ENCODE peak calls at places on chromosomes 16 and 17, in five cellular contexts. I is GM12878, Z is cardiac muscle cell, F is aorta, N is right cardiac atrium. W is an unnamed sample. For H3K9me3, the result is how much of the 10 kb centered on the place peaks cover.

GRCh38 chr16:12356622-12357365 is 380.3 kb downstream of the SNX29 start:
- DNase-seq in I (no peak), Z (no peak), F (no peak), N (no peak), W (no peak)

GRCh38 chr17:17518019-17518418 is 21.8 kb upstream of the RASD1 start:
- DNase-seq in I (no peak), Z (no peak), F (no peak), N (peak), W (no peak)

GRCh38 chr17:59914274-59914854 is 21.4 kb downstream of the RPS6KB1 start:
- DNase-seq in I (no peak), Z (peak), F (no peak), N (no peak), W (no peak)

GRCh38 chr16:53282975-53283946 is 151.0 kb upstream of the RBL2 start:
- DNase-seq in I (peak), Z (peak), F (no peak), N (no peak), W (no peak)

GRCh38 chr16:10868089-10868488 is 8.9 kb upstream of the CIITA start:
- DNase-seq in I (no peak), Z (no peak), F (no peak), N (no peak), W (no peak)

GRCh38 chr16:29816694-29817441 is 916 bp downstream of the PAGR1 start:
- DNase-seq in I (no peak), Z (peak), F (peak), N (peak), W (peak)

GRCh38 chr17:50904522-50905459 is 38.6 kb upstream of the TOB1 start:
- DNase-seq in I (no peak), Z (no peak), F (peak), N (peak), W (peak)

GRCh38 chr17:42608692-42609181 is 437 bp downstream of the RETREG3 start:
- DNase-seq in I (no peak), Z (no peak), F (no peak), N (peak), W (no peak)

GRCh38 chr17:28777178-28777577 is 33.4 kb downstream of the TRAF4 start:
- DNase-seq in I (no peak), Z (no peak), F (no peak), N (no peak), W (no peak)

GRCh38 chr16:1385232-1385631 is 29.3 kb downstream of the UNKL start:
- DNase-seq in I (no peak), Z (no peak), F (no peak), N (no peak), W (no peak)

GRCh38 chr17:66527335-66527734 is 224.9 kb downstream of the PRKCA start:
- DNase-seq in I (no peak), Z (no peak), F (no peak), N (no peak), W (no peak)

GRCh38 chr17:44828919-44829557 is 1.0 kb downstream of the GJC1 start:
- DNase-seq in I (no peak), Z (no peak), F (no peak), N (no peak), W (no peak)

GRCh38 chr17:76561332-76561731 is 21.5 kb downstream of the PRCD start:
- DNase-seq in I (no peak), Z (no peak), F (no peak), N (no peak), W (no peak)

GRCh38 chr16:3495166-3495565 is at the start of gene C16orf90:
- DNase-seq in I (no peak), Z (no peak), F (peak), N (no peak), W (peak)

GRCh38 chr17:19448341-19449268 is 37.6 kb downstream of the RNF112 start:
- DNase-seq in I (no peak), Z (peak), F (no peak), N (no peak), W (peak)

GRCh38 chr17:35740997-35741931 is 9.8 kb downstream of the RASL10B start:
- DNase-seq in I (no peak), Z (no peak), F (no peak), N (no peak), W (peak)

GRCh38 chr17:81003711-81004335 is 12.2 kb downstream of the CHMP6 start:
- DNase-seq in I (no peak), Z (no peak), F (no peak), N (peak), W (no peak)

GRCh38 chr16:35365675-35366074 is 1906.3 kb downstream of the TP53TG3F start:
- DNase-seq in I (no peak), Z (no peak), F (no peak), N (no peak), W (no peak)

GRCh38 chr16:35364263-35364662 is 1904.9 kb downstream of the TP53TG3F start:
- DNase-seq in I (no peak), Z (no peak), F (no peak), N (no peak), W (no peak)

GRCh38 chr16:35363510-35363909 is 1904.1 kb downstream of the TP53TG3F start:
- DNase-seq in I (no peak), Z (no peak), F (no peak), N (no peak), W (no peak)
- H3K9me3 ChIP-seq in I (under half), Z (under half), F (under half), N (under half), W (under half)

GRCh38 chr16:23392223-23392600 is 60.8 kb downstream of the COG7 start:
- DNase-seq in I (no peak), Z (no peak), F (peak), N (no peak), W (peak)
- H3K27ac ChIP-seq in I (no peak), Z (no peak), F (no peak), N (no peak), W (peak)

GRCh38 chr16:35599429-35600165 is 2140.2 kb downstream of the TP53TG3F start:
- DNase-seq in I (no peak), Z (no peak), F (no peak), N (no peak), W (no peak)

GRCh38 chr16:35602116-35602515 is 2142.7 kb downstream of the TP53TG3F start:
- DNase-seq in I (no peak), Z (no peak), F (no peak), N (no peak), W (no peak)

GRCh38 chr16:35598696-35599332 is 2139.4 kb downstream of the TP53TG3F start:
- DNase-seq in I (no peak), Z (no peak), F (no peak), N (no peak), W (no peak)

DNA sequence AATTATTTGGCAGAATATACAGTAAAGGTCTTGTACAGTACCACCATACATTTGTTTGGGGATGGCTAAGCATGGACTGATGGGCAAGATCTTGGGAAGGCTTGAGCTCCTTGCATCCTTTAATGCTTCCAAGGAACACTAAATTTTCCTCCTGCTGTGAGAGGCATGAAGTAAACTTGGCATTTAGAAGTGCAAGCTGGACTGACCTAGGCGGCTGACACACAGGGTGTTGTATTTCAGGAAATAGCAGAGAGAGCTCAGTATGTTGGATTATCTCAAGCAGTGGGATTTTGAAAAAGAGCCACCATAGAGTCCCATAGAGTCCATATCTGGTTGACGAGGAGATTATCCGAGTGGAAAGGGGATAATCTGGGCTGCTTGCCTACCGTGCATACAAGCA is 2137.1 kb downstream of the TP53TG3F start:
- DNase-seq in I (no peak), Z (no peak), F (no peak), N (no peak), W (no peak)
- H3K9me3 ChIP-seq in I (under half), Z (under half), F (under half), N (under half), W (under half)

GRCh38 chr17:48776602-48777001 is 40.4 kb downstream of the TTLL6 start:
- DNase-seq in I (no peak), Z (no peak), F (no peak), N (no peak), W (no peak)

DNA sequence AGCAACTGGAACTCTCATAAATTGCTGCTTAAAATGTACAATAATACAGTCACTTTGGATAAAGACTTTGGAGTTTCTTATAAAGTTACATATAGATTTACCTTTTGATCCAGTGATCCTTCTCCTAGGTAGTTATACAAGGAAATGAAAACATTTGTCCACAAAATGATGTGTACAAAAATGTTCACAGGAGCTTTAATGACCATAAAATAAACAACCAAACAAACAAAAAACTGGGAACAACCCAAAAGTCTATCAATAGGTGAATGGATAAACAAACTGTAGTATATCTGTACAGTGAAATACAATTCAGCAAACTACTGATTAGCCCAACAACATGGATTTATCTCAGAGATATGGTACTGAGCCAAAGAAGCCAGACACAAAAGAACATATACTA is 37.6 kb downstream of the TTLL6 start:
- DNase-seq in I (no peak), Z (no peak), F (no peak), N (no peak), W (no peak)
- H3K27ac ChIP-seq in I (no peak), Z (no peak), F (no peak), N (no peak), W (no peak)

DNA sequence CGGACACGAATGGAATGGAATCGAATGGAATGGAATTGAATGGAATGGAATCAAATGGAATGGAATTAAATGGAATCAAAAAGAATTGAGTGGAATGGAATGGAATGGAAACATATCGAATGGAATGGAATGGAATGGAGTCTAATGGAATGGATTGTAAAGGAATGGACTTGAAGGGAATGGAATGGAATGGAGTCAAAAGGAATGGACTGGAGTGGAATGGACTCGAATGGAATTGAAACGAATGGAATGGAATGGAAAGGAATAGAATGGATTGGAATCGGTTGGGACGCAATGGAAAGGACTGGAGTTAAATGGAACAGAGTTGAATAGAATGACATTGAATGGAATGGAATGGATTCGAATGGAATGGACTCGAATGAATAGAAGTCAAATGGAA is 486.9 kb upstream of the WSB1 start:
- DNase-seq in I (no peak), Z (no peak), F (no peak), N (no peak), W (no peak)
- H3K9me3 ChIP-seq in I (under half), Z (under half), F (under half), N (under half), W (under half)

GRCh38 chr16:85395207-85395912 is 217.8 kb upstream of the GSE1 start:
- DNase-seq in I (peak), Z (peak), F (peak), N (peak), W (peak)
- H3K27ac ChIP-seq in I (no peak), Z (no peak), F (no peak), N (peak), W (peak)

GRCh38 chr17:82736511-82737185 is 1.2 kb downstream of the FN3K start:
- DNase-seq in I (no peak), Z (no peak), F (no peak), N (peak), W (no peak)
- H3K9me3 ChIP-seq in I (under half), Z (under half), F (under half), N (under half), W (under half)

DNA sequence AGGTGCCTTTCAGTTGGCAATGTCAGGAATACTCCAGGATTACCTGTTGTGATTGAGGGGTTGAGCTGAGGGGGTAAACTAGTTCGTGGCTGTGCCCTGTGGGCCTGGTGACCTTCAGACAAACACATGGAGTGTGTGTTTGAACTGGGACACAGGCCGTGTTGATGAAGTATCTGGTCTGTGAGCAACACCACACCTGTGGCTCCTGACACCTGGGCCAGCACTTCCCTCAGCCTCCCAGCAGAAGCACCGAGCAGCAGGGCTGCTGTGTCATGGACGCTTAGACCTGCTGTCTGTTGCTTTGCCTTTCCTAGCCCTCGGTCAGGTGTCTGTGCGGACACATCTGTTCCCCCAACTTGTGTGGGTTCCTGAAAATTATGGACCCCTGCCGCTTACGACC is 82.9 kb downstream of the KSR1 start:
- DNase-seq in I (no peak), Z (no peak), F (no peak), N (peak), W (no peak)
- H3K27ac ChIP-seq in I (no peak), Z (no peak), F (no peak), N (no peak), W (peak)

GRCh38 chr16:79355600-79356358 is 244.8 kb downstream of the MAF start:
- DNase-seq in I (no peak), Z (no peak), F (no peak), N (no peak), W (no peak)

GRCh38 chr16:79351927-79352326 is 248.6 kb downstream of the MAF start:
- DNase-seq in I (no peak), Z (no peak), F (no peak), N (no peak), W (no peak)

GRCh38 chr16:79347176-79347715 is 253.3 kb downstream of the MAF start:
- DNase-seq in I (no peak), Z (no peak), F (no peak), N (no peak), W (no peak)

GRCh38 chr16:79348521-79349306 is 251.8 kb downstream of the MAF start:
- DNase-seq in I (no peak), Z (no peak), F (no peak), N (no peak), W (no peak)

DNA sequence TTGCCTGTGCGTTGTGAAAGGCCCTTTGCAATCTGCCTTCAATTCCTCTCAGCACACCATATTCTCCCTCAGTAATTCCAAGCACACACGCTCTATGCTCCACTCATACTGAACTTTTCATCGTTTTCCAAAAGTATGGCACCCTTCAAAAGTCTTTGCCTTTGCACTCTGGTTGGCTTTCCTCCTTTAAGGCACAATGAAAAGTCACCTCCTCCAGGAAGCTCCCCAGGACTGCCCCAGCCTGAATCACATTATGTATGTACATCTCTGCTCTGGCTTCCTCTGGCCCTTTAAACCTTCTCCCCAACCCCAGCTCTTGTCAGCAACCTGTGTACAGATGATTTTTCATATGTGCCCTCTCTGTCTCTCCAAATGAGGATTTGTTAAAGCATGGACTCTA is 250.7 kb downstream of the MAF start:
- DNase-seq in I (no peak), Z (no peak), F (no peak), N (no peak), W (no peak)
- H3K9me3 ChIP-seq in I (under half), Z (under half), F (under half), N (under half), W (under half)